ENCODE peak calls at places on chromosomes 3 and 15, in five cellular contexts. A is body of pancreas, Y is PC-3, S is spleen, I is astrocyte of the cerebellum. G is an unnamed sample.
A peak's percentile ranks its signal among the peaks of the same experiment; 100 is the strongest.

GRCh38 chr3:56825579-56826438 is 24.1 kb upstream of the ARHGEF3 start:
- DNase-seq in Y (no peak), I (no peak), A (no peak), S (no peak), G (peak; percentile 35)

GRCh38 chr15:84982301-84982920 is 755 bp downstream of the PDE8A start:
- DNase-seq in A (peak; percentile 46), Y (peak; percentile 33), S (peak; percentile 90), I (no peak), G (no peak)

GRCh38 chr15:47990821-47991220 is 130.0 kb upstream of the SLC24A5 start:
- DNase-seq in S (no peak), I (no peak), Y (no peak), A (no peak), G (no peak)

GRCh38 chr15:51830279-51830806 is 890 bp downstream of the TMOD3 start:
- DNase-seq in S (no peak), A (no peak), I (no peak), Y (peak; percentile 36), G (peak; percentile 42)

GRCh38 chr3:127720985-127721384 is 48.2 kb downstream of the ABTB1 start:
- DNase-seq in Y (no peak), I (no peak), S (peak; percentile 40), A (no peak), G (no peak)

GRCh38 chr3:189322339-189322738 is 150.6 kb downstream of the TPRG1 start:
- DNase-seq in Y (no peak), I (no peak), S (no peak), A (no peak), G (no peak)

GRCh38 chr15:90871097-90871715 is 2.8 kb downstream of the FURIN start:
- DNase-seq in I (no peak), Y (no peak), S (peak; percentile 88), A (no peak), G (peak; percentile 35)

GRCh38 chr3:178385280-178385952 is 150.8 kb upstream of the KCNMB2 start:
- DNase-seq in Y (peak; percentile 72), A (peak; percentile 15), I (peak; percentile 34), S (no peak), G (peak; percentile 44)

GRCh38 chr3:39196671-39197446 is 4.5 kb upstream of the XIRP1 start:
- DNase-seq in I (no peak), A (peak; percentile 46), Y (peak; percentile 30), S (no peak), G (no peak)

DNA sequence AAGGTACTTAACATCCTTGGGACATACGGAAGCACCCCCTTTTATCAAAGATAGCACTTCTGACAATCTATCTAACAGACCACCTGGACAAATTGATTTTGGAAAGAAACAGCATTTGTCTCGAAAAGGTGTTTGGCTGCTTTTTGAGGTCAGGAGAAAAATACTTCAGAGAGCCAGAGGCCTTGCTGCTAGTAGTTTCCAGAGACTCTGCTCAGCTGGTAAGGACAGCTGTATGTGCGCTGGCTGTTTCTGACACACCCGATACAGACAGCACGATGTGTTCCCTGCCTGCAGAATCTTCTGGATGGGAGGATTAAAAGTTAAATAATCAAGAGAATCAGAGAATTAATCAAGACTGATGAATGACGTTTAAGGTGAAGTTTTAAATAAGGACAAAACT is 15.6 kb upstream of the GYG1 start:
- DNase-seq in S (no peak), A (no peak), Y (no peak), I (no peak), G (no peak)
- H3K4me3 ChIP-seq in S (no peak overlapping the region), A (no peak overlapping the region), Y (no peak overlapping the region), I (no peak overlapping the region), G (no peak overlapping the region)

GRCh38 chr15:64776402-64776786 is 1.0 kb upstream of the RBPMS2 start:
- DNase-seq in A (no peak), I (no peak), S (no peak), Y (no peak), G (no peak)
- H3K4me3 ChIP-seq in A (no peak overlapping the region), I (peak overlapping the region; percentile 50), S (peak overlapping the region; percentile 47), Y (no peak overlapping the region), G (no peak overlapping the region)

GRCh38 chr3:141659821-141660597 is 78.1 kb upstream of the RNF7 start:
- DNase-seq in A (peak; percentile 69), S (peak; percentile 84), I (no peak), Y (peak; percentile 37), G (peak; percentile 44)
- H3K4me3 ChIP-seq in A (peak overlapping the region; percentile 42), S (peak overlapping the region; percentile 43), I (peak overlapping the region; percentile 51), Y (peak overlapping the region; percentile 69), G (peak overlapping the region; percentile 74)

GRCh38 chr3:169179193-169180122 is 484.1 kb downstream of the MECOM start:
- DNase-seq in S (no peak), I (no peak), Y (peak; percentile 42), A (no peak), G (no peak)
- H3K4me3 ChIP-seq in S (no peak overlapping the region), I (no peak overlapping the region), Y (no peak overlapping the region), A (no peak overlapping the region), G (no peak overlapping the region)

G was measured in AG10803.